ENCODE peak calls at places on chromosome 14, in four cellular contexts. A is neural crest cell, K is cardiac muscle cell, B is foreskin fibroblast. U is an unnamed sample.

GRCh38 chr14:34872822-34873590 is 2.2 kb downstream of the BAZ1A start:
- DNase-seq in A (no peak), K (peak; percentile 59), B (no peak), U (no peak)

GRCh38 chr14:95149441-95149840 is 7.9 kb downstream of the DICER1 start:
- DNase-seq in A (no peak), K (no peak), B (no peak), U (no peak)

GRCh38 chr14:62943202-62943601 is 102.1 kb downstream of the KCNH5 start:
- DNase-seq in A (no peak), K (no peak), B (no peak), U (no peak)

GRCh38 chr14:104977008-104977680 is 1.0 kb downstream of the AHNAK2 start:
- DNase-seq in A (no peak), K (no peak), B (no peak), U (no peak)

GRCh38 chr14:26729851-26730250 is 132.0 kb upstream of the NOVA1 start:
- DNase-seq in A (no peak), K (peak; percentile 32), B (peak; percentile 23), U (no peak)

GRCh38 chr14:26719514-26719913 is 121.7 kb upstream of the NOVA1 start:
- DNase-seq in A (no peak), K (peak; percentile 13), B (peak; percentile 51), U (no peak)

GRCh38 chr14:100692859-100693558 is 33.7 kb upstream of the DLK1 start:
- DNase-seq in A (no peak), K (peak; percentile 79), B (peak; percentile 85), U (no peak)

GRCh38 chr14:77301103-77301502 is 19.6 kb downstream of the POMT2 start:
- DNase-seq in A (peak; percentile 83), K (peak; percentile 89), B (peak; percentile 74), U (peak; percentile 83)

GRCh38 chr14:95561001-95561412 is 26.2 kb downstream of the GLRX5 start:
- DNase-seq in A (peak; percentile 98), K (peak; percentile 88), B (peak; percentile 73), U (peak; percentile 96)

GRCh38 chr14:47917344-47917954 is 242.0 kb upstream of the MDGA2 start:
- DNase-seq in A (peak; percentile 33), K (peak; percentile 8), B (peak; percentile 0), U (peak; percentile 53)

GRCh38 chr14:91038439-91038838 is 22.0 kb downstream of the RPS6KA5 start:
- DNase-seq in A (no peak), K (peak; percentile 70), B (no peak), U (no peak)

GRCh38 chr14:34336501-34336900 is 125.5 kb downstream of the SPTSSA start:
- DNase-seq in A (no peak), K (no peak), B (no peak), U (no peak)

DNA sequence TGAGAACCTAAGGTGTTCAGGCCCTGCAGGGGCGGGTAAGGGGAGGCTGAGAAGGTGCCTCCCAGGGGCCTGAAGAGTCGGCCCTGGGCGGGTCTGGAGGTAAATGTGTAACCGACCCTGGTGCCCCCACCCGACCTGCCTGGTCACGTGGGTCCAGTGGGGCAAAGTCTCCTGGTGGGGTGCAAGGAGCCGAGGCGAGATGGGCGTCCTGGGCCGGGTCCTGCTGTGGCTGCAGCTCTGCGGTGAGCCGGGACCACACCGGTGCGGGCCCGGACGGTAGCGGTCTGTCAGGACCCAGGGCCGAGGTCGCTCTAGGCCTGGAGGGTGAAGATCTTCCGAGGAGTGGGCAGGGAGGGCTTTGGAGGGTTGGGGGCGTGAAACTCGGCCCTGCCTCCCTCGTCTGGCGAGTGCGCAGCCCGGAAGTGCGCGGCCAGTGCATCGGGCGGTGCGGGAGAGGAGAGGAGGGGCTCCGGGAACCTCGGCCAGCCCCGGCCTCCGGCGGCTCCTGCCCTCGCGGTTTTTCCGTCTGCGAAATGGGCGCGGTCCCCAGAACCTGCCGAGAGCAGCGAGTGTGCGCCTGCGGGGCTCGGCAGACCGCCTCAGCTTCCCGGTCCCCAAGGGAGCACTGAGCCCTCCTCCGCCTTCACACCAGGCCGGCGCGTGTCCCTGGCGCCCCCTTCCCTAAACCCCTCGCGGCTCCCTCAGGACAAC is at the start of gene AMN:
- DNase-seq in A (no peak), K (peak; percentile 21), B (no peak), U (no peak)
- TF ChIP-seq CTCF in A (no peak), K (no peak), B (no peak), U (no peak)

GRCh38 chr14:102693006-102693755 is 84.1 kb upstream of the TRAF3 start:
- DNase-seq in A (no peak), K (no peak), B (no peak), U (no peak)
- TF ChIP-seq CTCF in A (no peak), K (no peak), B (no peak), U (no peak)

GRCh38 chr14:72849222-72849621 is 44.7 kb downstream of the DPF3 start:
- DNase-seq in A (no peak), K (no peak), B (no peak), U (no peak)
- TF ChIP-seq CTCF in A (no peak), K (no peak), B (no peak), U (no peak)

GRCh38 chr14:81247271-81247766 is 26.6 kb upstream of the GTF2A1 start:
- DNase-seq in A (no peak), K (no peak), B (no peak), U (no peak)
- TF ChIP-seq CTCF in A (no peak), K (no peak), B (no peak), U (no peak)

GRCh38 chr14:59582845-59583509 is 6.4 kb upstream of the CCDC175 start:
- DNase-seq in A (no peak), K (no peak), B (no peak), U (no peak)
- TF ChIP-seq CTCF in A (no peak), K (no peak), B (no peak), U (no peak)

DNA sequence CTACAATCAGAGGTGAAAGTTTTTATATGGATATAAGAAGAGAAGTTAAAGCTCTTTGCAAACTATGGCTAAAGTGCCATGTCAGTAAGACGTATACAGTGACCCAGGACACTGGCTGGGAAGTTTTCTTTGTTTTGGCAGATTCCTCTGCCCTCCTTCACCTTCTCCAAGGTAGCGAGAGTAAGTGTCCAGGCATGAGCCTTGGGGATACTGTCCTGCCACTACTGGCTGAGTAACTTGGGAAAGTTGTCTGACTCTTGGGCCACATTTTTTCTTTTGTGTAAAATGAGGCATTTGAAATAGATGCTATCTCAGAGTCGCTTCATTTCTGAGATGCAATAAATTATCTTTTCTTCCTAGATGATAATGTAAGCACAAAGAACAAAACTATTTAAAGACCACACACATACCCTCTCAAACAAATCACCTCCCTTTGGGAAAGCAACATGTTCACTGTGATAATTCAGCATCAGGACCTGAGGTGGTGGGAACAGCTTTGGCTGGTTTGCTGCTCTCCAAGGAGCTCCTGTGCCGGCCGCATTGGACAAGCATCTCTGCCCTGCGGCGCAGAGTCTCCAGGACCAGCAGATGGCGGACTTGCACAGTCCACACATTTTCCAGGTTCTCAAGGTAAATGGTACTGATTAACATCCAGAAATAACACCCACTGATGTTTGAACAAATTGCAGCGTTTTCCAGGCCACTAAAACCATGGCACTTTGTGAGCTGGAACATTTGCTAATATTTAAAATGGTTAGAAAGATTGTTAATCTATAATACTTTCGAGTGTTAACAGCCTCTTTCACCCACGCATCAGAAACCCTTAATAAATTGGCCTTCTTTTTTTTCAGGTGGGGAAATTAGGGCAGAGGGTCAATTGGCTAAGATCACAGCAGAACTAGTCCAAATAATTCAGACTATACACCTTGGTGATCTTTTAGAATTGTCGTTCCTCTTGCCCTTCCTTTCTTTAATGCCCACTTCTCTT is 106.2 kb downstream of the PTCSC3 start:
- DNase-seq in A (peak; percentile 65), K (peak; percentile 71), B (peak; percentile 36), U (peak; percentile 75)
- TF ChIP-seq CTCF in A (peak; percentile 84), K (peak; percentile 88), B (peak; percentile 92), U (peak; percentile 47)

DNA sequence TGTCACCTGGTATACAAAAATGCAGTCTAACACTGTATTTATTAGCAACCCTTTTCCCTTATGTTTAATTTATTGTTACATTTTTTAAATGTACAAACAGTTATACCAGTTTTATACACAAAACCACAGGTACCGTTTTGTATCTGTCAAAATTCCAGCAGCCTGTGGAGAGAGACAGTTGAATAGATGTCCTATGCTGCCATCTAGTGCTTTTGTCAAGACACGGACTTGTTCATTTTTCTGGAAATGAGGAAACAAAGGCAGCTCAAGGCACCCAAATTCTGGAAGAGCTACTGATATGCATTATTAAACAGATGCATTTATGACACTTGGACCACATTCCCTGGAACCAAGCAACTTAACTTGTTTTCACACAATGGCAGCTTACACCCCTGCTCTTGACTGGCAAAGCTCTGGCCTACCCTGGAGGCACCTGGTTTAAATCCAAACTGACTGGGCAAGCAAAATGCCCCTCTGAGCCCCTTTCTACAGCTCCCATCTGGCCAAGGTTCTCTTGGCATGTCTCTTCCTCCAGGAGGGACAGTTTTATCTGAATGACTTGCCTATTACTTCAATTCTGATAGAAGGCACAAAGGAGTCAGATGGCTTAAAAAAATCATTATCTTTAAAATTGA is 286.9 kb upstream of the PRKD1 start:
- DNase-seq in A (peak; percentile 14), K (peak; percentile 89), B (peak; percentile 64), U (peak; percentile 20)
- TF ChIP-seq CTCF in A (peak; percentile 88), K (peak; percentile 64), B (peak; percentile 56), U (peak; percentile 36)

GRCh38 chr14:61108742-61109141 is 127.7 kb downstream of the SLC38A6 start:
- DNase-seq in A (no peak), K (no peak), B (peak; percentile 37), U (no peak)

GRCh38 chr14:61107896-61108295 is 126.9 kb downstream of the SLC38A6 start:
- DNase-seq in A (no peak), K (no peak), B (no peak), U (no peak)

GRCh38 chr14:61104358-61104757 is 123.3 kb downstream of the SLC38A6 start:
- DNase-seq in A (no peak), K (no peak), B (no peak), U (no peak)

GRCh38 chr14:61107148-61107641 is 126.2 kb downstream of the SLC38A6 start:
- DNase-seq in A (no peak), K (peak; percentile 72), B (peak; percentile 24), U (no peak)

DNA sequence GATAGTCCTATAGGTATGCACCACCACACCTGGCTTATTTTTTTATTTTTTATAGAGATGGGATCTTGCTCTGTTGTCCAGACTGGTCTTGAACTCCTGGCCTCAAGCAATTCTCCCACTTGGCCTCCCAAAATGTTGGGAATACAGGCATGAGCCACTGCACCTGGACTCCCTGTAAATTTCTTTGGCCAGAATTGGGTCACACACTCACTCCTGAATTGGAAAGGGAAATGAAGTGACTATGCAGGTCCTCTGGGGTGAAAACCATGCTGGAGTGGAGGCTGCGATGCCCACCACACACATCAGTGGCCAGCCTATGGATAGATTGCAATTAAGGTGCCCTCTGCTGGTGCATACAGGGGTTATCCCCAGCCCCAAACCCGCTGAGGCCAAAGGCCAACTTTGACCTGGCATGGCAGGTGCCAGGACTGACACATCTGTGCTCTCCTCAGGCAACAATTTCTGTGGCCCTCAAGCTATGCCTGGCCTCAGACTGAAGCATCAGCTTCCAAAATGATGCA is 125.6 kb downstream of the SLC38A6 start:
- DNase-seq in A (no peak), K (no peak), B (no peak), U (no peak)
- TF ChIP-seq CTCF in A (no peak), K (peak; percentile 40), B (peak; percentile 9), U (no peak)